ENCODE peak calls at places on chromosome 11, in four cellular contexts. One of them, this sample, is unnamed.

GRCh38 chr11:64751580-64751979 is 7.6 kb upstream of the RASGRP2 start:
- DNase-seq in iris pigment epithelial cell: no peak
- DNase-seq in tibial artery: peak; percentile 10
- DNase-seq in ELF-1: no peak
- DNase-seq in this sample: no peak

GRCh38 chr11:49424136-49424535 is 215.7 kb upstream of the FOLH1 start:
- DNase-seq in ELF-1: no peak
- DNase-seq in tibial artery: no peak
- DNase-seq in iris pigment epithelial cell: no peak
- DNase-seq in this sample: no peak

GRCh38 chr11:118572075-118572913 is at the start of gene ARCN1:
- DNase-seq in iris pigment epithelial cell: peak; percentile 72
- DNase-seq in ELF-1: peak; percentile 83
- DNase-seq in tibial artery: peak; percentile 74
- DNase-seq in this sample: peak; percentile 82

GRCh38 chr11:46306296-46306853 is 28.9 kb downstream of the CREB3L1 start:
- DNase-seq in iris pigment epithelial cell: peak; percentile 48
- DNase-seq in tibial artery: no peak
- DNase-seq in ELF-1: no peak
- DNase-seq in this sample: peak; percentile 72

GRCh38 chr11:27081056-27081455 is 40.4 kb downstream of the BBOX1 start:
- DNase-seq in ELF-1: no peak
- DNase-seq in iris pigment epithelial cell: peak; percentile 76
- DNase-seq in tibial artery: no peak
- DNase-seq in this sample: no peak

GRCh38 chr11:47605921-47606320 is 11.7 kb upstream of the C1QTNF4 start:
- DNase-seq in ELF-1: no peak
- DNase-seq in tibial artery: no peak
- DNase-seq in iris pigment epithelial cell: no peak
- DNase-seq in this sample: no peak

GRCh38 chr11:8261316-8261715 is 2.4 kb downstream of the LMO1 start:
- DNase-seq in tibial artery: peak; percentile 9
- DNase-seq in ELF-1: no peak
- DNase-seq in iris pigment epithelial cell: no peak
- DNase-seq in this sample: no peak

GRCh38 chr11:32884770-32885384 is 7.7 kb upstream of the QSER1 start:
- DNase-seq in iris pigment epithelial cell: peak; percentile 40
- DNase-seq in tibial artery: no peak
- DNase-seq in ELF-1: no peak
- DNase-seq in this sample: peak; percentile 19

GRCh38 chr11:65498042-65498726 is 661 bp upstream of the MALAT1 start:
- DNase-seq in ELF-1: peak; percentile 68
- DNase-seq in iris pigment epithelial cell: peak; percentile 70
- DNase-seq in tibial artery: peak; percentile 60
- DNase-seq in this sample: peak; percentile 66

GRCh38 chr11:65559951-65560537 is 1.9 kb upstream of the LTBP3 start:
- DNase-seq in ELF-1: no peak
- DNase-seq in tibial artery: no peak
- DNase-seq in iris pigment epithelial cell: peak; percentile 49
- DNase-seq in this sample: peak; percentile 71

GRCh38 chr11:7511405-7511804 is 2.4 kb upstream of the PPFIBP2 start:
- DNase-seq in ELF-1: no peak
- DNase-seq in iris pigment epithelial cell: no peak
- DNase-seq in tibial artery: peak; percentile 84
- DNase-seq in this sample: no peak

GRCh38 chr11:75272391-75272790 is 31.8 kb downstream of the TPBGL start:
- DNase-seq in tibial artery: peak; percentile 5
- DNase-seq in iris pigment epithelial cell: no peak
- DNase-seq in ELF-1: no peak
- DNase-seq in this sample: no peak

GRCh38 chr11:12698049-12698448 is 23.8 kb downstream of the TEAD1 start:
- DNase-seq in tibial artery: no peak
- DNase-seq in iris pigment epithelial cell: no peak
- DNase-seq in ELF-1: no peak
- DNase-seq in this sample: no peak

GRCh38 chr11:17473071-17473744 is 3.4 kb downstream of the ABCC8 start:
- DNase-seq in iris pigment epithelial cell: peak; percentile 3
- DNase-seq in ELF-1: peak; percentile 81
- DNase-seq in tibial artery: no peak
- DNase-seq in this sample: peak; percentile 51

GRCh38 chr11:8382436-8383053 is 118.9 kb upstream of the LMO1 start:
- DNase-seq in iris pigment epithelial cell: peak; percentile 43
- DNase-seq in tibial artery: no peak
- DNase-seq in ELF-1: peak; percentile 45
- DNase-seq in this sample: peak; percentile 69

GRCh38 chr11:10294289-10294953 is 402 bp upstream of the SBF2 start:
- DNase-seq in iris pigment epithelial cell: peak; percentile 83
- DNase-seq in tibial artery: peak; percentile 45
- DNase-seq in ELF-1: peak; percentile 78
- DNase-seq in this sample: peak; percentile 84

GRCh38 chr11:123473941-123474668 is 44.0 kb downstream of the GRAMD1B start:
- DNase-seq in tibial artery: no peak
- DNase-seq in ELF-1: no peak
- DNase-seq in iris pigment epithelial cell: peak; percentile 96
- DNase-seq in this sample: peak; percentile 87

GRCh38 chr11:63532799-63533475 is 3.7 kb upstream of the PLAAT4 start:
- DNase-seq in tibial artery: no peak
- DNase-seq in ELF-1: peak; percentile 63
- DNase-seq in iris pigment epithelial cell: peak; percentile 27
- DNase-seq in this sample: no peak

GRCh38 chr11:93905384-93905783 is 55.0 kb upstream of the VSTM5 start:
- DNase-seq in iris pigment epithelial cell: peak; percentile 51
- DNase-seq in ELF-1: no peak
- DNase-seq in tibial artery: no peak
- DNase-seq in this sample: peak; percentile 95

GRCh38 chr11:83069441-83070043 is 2.2 kb downstream of the RAB30 start:
- DNase-seq in tibial artery: no peak
- DNase-seq in ELF-1: no peak
- DNase-seq in iris pigment epithelial cell: no peak
- DNase-seq in this sample: peak; percentile 16

GRCh38 chr11:96000064-96000463 is 76.2 kb upstream of the MTMR2 start:
- DNase-seq in tibial artery: no peak
- DNase-seq in ELF-1: no peak
- DNase-seq in iris pigment epithelial cell: peak; percentile 26
- DNase-seq in this sample: no peak

GRCh38 chr11:854601-855342 is 12.1 kb downstream of the TSPAN4 start:
- DNase-seq in ELF-1: no peak
- DNase-seq in iris pigment epithelial cell: no peak
- DNase-seq in tibial artery: no peak
- DNase-seq in this sample: no peak

GRCh38 chr11:130786987-130787688 is 129.1 kb downstream of the SNX19 start:
- DNase-seq in iris pigment epithelial cell: peak; percentile 14
- DNase-seq in ELF-1: no peak
- DNase-seq in tibial artery: no peak
- DNase-seq in this sample: peak; percentile 67

GRCh38 chr11:130726234-130726559 is 190.1 kb downstream of the SNX19 start:
- DNase-seq in tibial artery: peak; percentile 53
- DNase-seq in iris pigment epithelial cell: peak; percentile 39
- DNase-seq in ELF-1: no peak
- DNase-seq in this sample: peak; percentile 36

GRCh38 chr11:62919898-62920640 is 1.1 kb downstream of the CHRM1 start:
- DNase-seq in iris pigment epithelial cell: no peak
- DNase-seq in tibial artery: no peak
- DNase-seq in ELF-1: peak; percentile 49
- DNase-seq in this sample: no peak

GRCh38 chr11:110317516-110317932 is 21.1 kb upstream of the RDX start:
- DNase-seq in tibial artery: no peak
- DNase-seq in ELF-1: no peak
- DNase-seq in iris pigment epithelial cell: peak; percentile 44
- DNase-seq in this sample: no peak

GRCh38 chr11:66857234-66857926 is 516 bp downstream of the LRFN4 start:
- DNase-seq in iris pigment epithelial cell: no peak
- DNase-seq in tibial artery: no peak
- DNase-seq in ELF-1: no peak
- DNase-seq in this sample: no peak

GRCh38 chr11:20609727-20610707 is 10.6 kb downstream of the SLC6A5 start:
- DNase-seq in iris pigment epithelial cell: peak; percentile 69
- DNase-seq in ELF-1: peak; percentile 93
- DNase-seq in tibial artery: peak; percentile 54
- DNase-seq in this sample: peak; percentile 66

GRCh38 chr11:64247729-64248531 is 1.2 kb upstream of the PPP1R14B start:
- DNase-seq in tibial artery: no peak
- DNase-seq in ELF-1: no peak
- DNase-seq in iris pigment epithelial cell: no peak
- DNase-seq in this sample: no peak

GRCh38 chr11:11179239-11179638 is 173.8 kb downstream of the CSNK2A3 start:
- DNase-seq in ELF-1: no peak
- DNase-seq in tibial artery: no peak
- DNase-seq in iris pigment epithelial cell: peak; percentile 76
- DNase-seq in this sample: peak; percentile 58

GRCh38 chr11:71164186-71164585 is 88.2 kb downstream of the SHANK2 start:
- DNase-seq in tibial artery: peak; percentile 5
- DNase-seq in iris pigment epithelial cell: no peak
- DNase-seq in ELF-1: no peak
- DNase-seq in this sample: no peak

GRCh38 chr11:78465169-78465942 is 47.7 kb upstream of the GAB2 start:
- DNase-seq in tibial artery: no peak
- DNase-seq in ELF-1: no peak
- DNase-seq in iris pigment epithelial cell: no peak
- DNase-seq in this sample: no peak

GRCh38 chr11:17772704-17773600 is 38.4 kb downstream of the KCNC1 start:
- DNase-seq in iris pigment epithelial cell: no peak
- DNase-seq in ELF-1: no peak
- DNase-seq in tibial artery: no peak
- DNase-seq in this sample: no peak